ENCODE peak calls at places on chromosome 11, in four cellular contexts. M is neuronal stem cell, Q is coronary artery, C is tibial nerve. V is an unnamed sample.
A peak's percentile ranks its signal among the peaks of the same experiment; 100 is the strongest.

GRCh38 chr11:73951797-73952196 is 971 bp downstream of the DNAJB13 start:
- DNase-seq in C (no peak), M (no peak), Q (no peak), V (no peak)

GRCh38 chr11:5204787-5205186 is 4.3 kb upstream of the OR51V1 start:
- DNase-seq in Q (no peak), M (peak; percentile 44), C (no peak), V (no peak)

GRCh38 chr11:116870054-116870453 is 32.6 kb upstream of the APOA1 start:
- DNase-seq in C (no peak), Q (no peak), M (no peak), V (no peak)

GRCh38 chr11:131300304-131300703 is 70.1 kb upstream of the NTM start:
- DNase-seq in C (no peak), Q (no peak), M (no peak), V (no peak)

GRCh38 chr11:110531056-110531756 is 101.5 kb downstream of the FDX1 start:
- DNase-seq in M (no peak), Q (no peak), C (peak; percentile 29), V (no peak)

GRCh38 chr11:27557223-27557622 is 50.7 kb upstream of the LIN7C start:
- DNase-seq in M (no peak), Q (no peak), C (no peak), V (no peak)

GRCh38 chr11:126072141-126072741 is 9.6 kb upstream of the CDON start:
- DNase-seq in Q (no peak), M (no peak), C (no peak), V (no peak)

GRCh38 chr11:33475999-33476398 is 218.8 kb downstream of the HIPK3 start:
- DNase-seq in M (no peak), Q (no peak), C (peak; percentile 16), V (no peak)

GRCh38 chr11:1876361-1877063 is 15.2 kb downstream of the PRR33 start:
- DNase-seq in C (no peak), Q (no peak), M (no peak), V (peak; percentile 69)

GRCh38 chr11:2759228-2760195 is 59.7 kb upstream of the KCNQ1OT1 start:
- DNase-seq in Q (peak; percentile 68), C (no peak), M (no peak), V (no peak)

GRCh38 chr11:82776377-82776776 is 42.7 kb upstream of the FAM181B start:
- DNase-seq in C (no peak), M (no peak), Q (no peak), V (no peak)

GRCh38 chr11:31974737-31975136 is 116.1 kb upstream of the RCN1 start:
- DNase-seq in C (no peak), Q (no peak), M (no peak), V (peak; percentile 73)

GRCh38 chr11:38460901-38461300 is 1862.9 kb upstream of the RAG2 start:
- DNase-seq in M (no peak), C (peak; percentile 22), Q (no peak), V (peak; percentile 63)

GRCh38 chr11:105918039-105918438 is 104.0 kb downstream of the MSANTD4 start:
- DNase-seq in Q (no peak), M (no peak), C (no peak), V (no peak)

GRCh38 chr11:120465921-120466534 is 45.5 kb upstream of the GRIK4 start:
- DNase-seq in M (no peak), Q (no peak), C (no peak), V (no peak)

GRCh38 chr11:17230867-17231851 is 23.4 kb upstream of the PIK3C2A start:
- DNase-seq in Q (no peak), M (no peak), C (no peak), V (no peak)

GRCh38 chr11:15493921-15494630 is 379.4 kb downstream of the INSC start:
- DNase-seq in C (no peak), M (no peak), Q (no peak), V (no peak)

GRCh38 chr11:47524200-47524874 is 28.6 kb downstream of the CELF1 start:
- DNase-seq in C (no peak), Q (no peak), M (no peak), V (no peak)

GRCh38 chr11:121892131-121892681 is 223.8 kb downstream of the BLID start:
- DNase-seq in M (no peak), Q (no peak), C (no peak), V (peak; percentile 85)

GRCh38 chr11:101553891-101554292 is 29.9 kb downstream of the TRPC6 start:
- DNase-seq in Q (no peak), C (no peak), M (no peak), V (no peak)

GRCh38 chr11:78646564-78647185 is 72.0 kb upstream of the NARS2 start:
- DNase-seq in M (peak; percentile 46), Q (peak; percentile 41), C (peak; percentile 52), V (no peak)

GRCh38 chr11:976431-977160 is 50.9 kb downstream of the AP2A2 start:
- DNase-seq in Q (no peak), M (no peak), C (peak; percentile 19), V (no peak)

GRCh38 chr11:32982626-32983025 is 33.1 kb upstream of the DEPDC7 start:
- DNase-seq in C (no peak), Q (no peak), M (no peak), V (no peak)

GRCh38 chr11:76789443-76789719 is 6.2 kb downstream of the TSKU start:
- DNase-seq in C (no peak), M (no peak), Q (peak; percentile 50), V (peak; percentile 11)

GRCh38 chr11:120413480-120413879 is 77.3 kb downstream of the ARHGEF12 start:
- DNase-seq in C (no peak), M (no peak), Q (no peak), V (no peak)

GRCh38 chr11:75850787-75851186 is 35.8 kb downstream of the UVRAG start:
- DNase-seq in Q (no peak), C (no peak), M (no peak), V (no peak)

GRCh38 chr11:64250875-64251721 is at the start of gene PLCB3:
- DNase-seq in C (no peak), Q (no peak), M (peak; percentile 76), V (no peak)

GRCh38 chr11:131428853-131429252 is 58.4 kb downstream of the NTM start:
- DNase-seq in C (no peak), Q (no peak), M (no peak), V (no peak)

GRCh38 chr11:17924713-17925112 is 88.1 kb downstream of the SERGEF start:
- DNase-seq in M (no peak), Q (no peak), C (no peak), V (no peak)

GRCh38 chr11:106306942-106307341 is 229.5 kb downstream of the AASDHPPT start:
- DNase-seq in C (no peak), Q (no peak), M (no peak), V (no peak)

GRCh38 chr11:129230006-129230405 is 37.9 kb upstream of the ARHGAP32 start:
- DNase-seq in Q (no peak), M (no peak), C (no peak), V (no peak)

GRCh38 chr11:19419813-19420212 is 179.1 kb upstream of the E2F8 start:
- DNase-seq in Q (no peak), C (peak; percentile 28), M (no peak), V (no peak)

GRCh38 chr11:111310088-111310487 is 11.7 kb downstream of the POU2AF3 start:
- DNase-seq in Q (no peak), M (no peak), C (no peak), V (no peak)

GRCh38 chr11:19524171-19524671 is 188.4 kb upstream of the NAV2 start:
- DNase-seq in C (no peak), Q (no peak), M (no peak), V (no peak)

GRCh38 chr11:93236741-93237675 is 39.2 kb upstream of the SLC36A4 start:
- DNase-seq in M (peak; percentile 29), C (peak; percentile 40), Q (no peak), V (no peak)

GRCh38 chr11:69165775-69166174 is 10.0 kb downstream of the SMIM38 start:
- DNase-seq in M (no peak), Q (no peak), C (no peak), V (no peak)

GRCh38 chr11:69167916-69168691 is 12.4 kb downstream of the SMIM38 start:
- DNase-seq in M (no peak), C (no peak), Q (no peak), V (no peak)

GRCh38 chr11:69169479-69169878 is 13.7 kb downstream of the SMIM38 start:
- DNase-seq in M (no peak), Q (no peak), C (no peak), V (no peak)

GRCh38 chr11:69166186-69167115 is 10.7 kb downstream of the SMIM38 start:
- DNase-seq in C (no peak), Q (no peak), M (no peak), V (no peak)

DNA sequence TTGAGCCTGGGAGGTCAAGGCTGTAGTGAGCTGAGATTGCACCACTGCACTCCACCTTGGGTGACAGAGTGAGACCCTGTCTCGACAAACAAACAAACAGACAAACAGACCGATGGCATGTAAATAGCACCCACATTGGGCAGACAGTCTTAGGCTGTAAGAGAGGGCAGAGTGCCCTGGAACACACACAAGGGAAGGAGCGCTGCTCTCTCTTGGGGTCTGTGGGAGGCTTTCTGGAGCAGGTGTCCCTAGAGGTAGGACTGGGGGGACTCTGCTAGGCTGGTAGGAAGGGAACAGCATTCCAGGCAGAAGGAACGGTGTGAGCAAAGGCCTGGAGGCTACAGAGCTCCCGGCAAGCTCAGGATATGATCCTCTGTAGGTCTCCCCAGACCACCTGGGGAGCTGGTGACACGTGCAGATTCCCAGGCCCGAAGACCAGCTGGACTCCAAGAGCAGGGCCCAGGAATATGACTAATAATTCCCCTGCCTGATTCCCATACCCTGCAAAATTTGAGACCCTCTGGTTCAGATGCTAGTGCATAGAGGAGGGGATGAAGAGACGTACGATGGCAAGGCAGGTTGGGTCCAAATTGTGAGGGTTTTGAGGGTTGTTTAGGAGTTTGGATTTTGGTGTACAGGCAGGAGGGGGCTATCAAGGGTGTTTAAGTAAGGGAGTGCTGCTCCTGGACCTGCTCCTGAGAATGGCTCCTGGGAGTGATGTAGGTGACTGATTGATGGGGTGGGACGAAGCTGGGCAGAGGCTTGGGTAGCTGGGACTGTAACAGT is 11.6 kb downstream of the SMIM38 start:
- DNase-seq in Q (no peak), M (no peak), C (no peak), V (no peak)
- H3K27ac ChIP-seq in Q (no peak overlapping the region), M (no peak overlapping the region), C (no peak overlapping the region), V (no peak overlapping the region)

GRCh38 chr11:124841186-124841585 is 24.0 kb upstream of the ROBO3 start:
- DNase-seq in C (no peak), M (no peak), Q (no peak), V (no peak)
- H3K27ac ChIP-seq in C (no peak overlapping the region), M (no peak overlapping the region), Q (no peak overlapping the region), V (no peak overlapping the region)

GRCh38 chr11:25941353-25941752 is 390.6 kb upstream of the ANO3 start:
- DNase-seq in Q (no peak), C (no peak), M (no peak), V (no peak)
- H3K27ac ChIP-seq in Q (no peak overlapping the region), C (no peak overlapping the region), M (no peak overlapping the region), V (no peak overlapping the region)

GRCh38 chr11:134034496-134035381 is 34.1 kb upstream of the JAM3 start:
- DNase-seq in C (no peak), Q (no peak), M (no peak), V (no peak)
- H3K27ac ChIP-seq in C (peak overlapping the region; percentile 86), Q (peak overlapping the region; percentile 98), M (no peak overlapping the region), V (peak overlapping the region; percentile 61)

GRCh38 chr11:85821636-85822035 is 10.7 kb upstream of the SYTL2 start:
- DNase-seq in C (no peak), M (no peak), Q (no peak), V (no peak)
- H3K27ac ChIP-seq in C (no peak overlapping the region), M (no peak overlapping the region), Q (no peak overlapping the region), V (no peak overlapping the region)

V was measured in RWPE2.